ENCODE peak calls at places on chromosomes 16 and 17, in five cellular contexts. I, B, P, K and R are unnamed samples.

GRCh38 chr16:8739151-8739550 is 58.3 kb downstream of the TMEM186 start:
- DNase-seq in I (no peak), B (no peak), P (no peak), K (no peak), R (no peak)

GRCh38 chr16:86874141-86874540 is 295.8 kb downstream of the FOXL1 start:
- DNase-seq in I (no peak), B (no peak), P (no peak), K (no peak), R (peak)

GRCh38 chr16:85662036-85662812 is 26.5 kb downstream of the GINS2 start:
- DNase-seq in I (no peak), B (no peak), P (no peak), K (no peak), R (no peak)

GRCh38 chr17:74610108-74610507 is 13.4 kb downstream of the CD300E start:
- DNase-seq in I (no peak), B (no peak), P (no peak), K (no peak), R (no peak)

GRCh38 chr17:50841949-50842354 is 6.6 kb downstream of the WFIKKN2 start:
- DNase-seq in I (peak), B (peak), P (no peak), K (peak), R (no peak)

GRCh38 chr16:26838931-26839330 is 227.8 kb upstream of the C16orf82 start:
- DNase-seq in I (no peak), B (no peak), P (no peak), K (no peak), R (no peak)

GRCh38 chr16:24135624-24136296 is 120.4 kb upstream of the CACNG3 start:
- DNase-seq in I (no peak), B (no peak), P (no peak), K (no peak), R (no peak)

GRCh38 chr16:9109255-9109654 is 17.8 kb downstream of the HAPSTR1 start:
- DNase-seq in I (no peak), B (no peak), P (no peak), K (no peak), R (no peak)

GRCh38 chr16:23062524-23062923 is 86.7 kb downstream of the USP31 start:
- DNase-seq in I (no peak), B (no peak), P (no peak), K (no peak), R (no peak)

GRCh38 chr16:68902376-68903345 is 59.3 kb downstream of the TANGO6 start:
- DNase-seq in I (no peak), B (peak), P (no peak), K (no peak), R (peak)

GRCh38 chr16:70453891-70454220 is 539 bp upstream of the FCSK start:
- DNase-seq in I (no peak), B (no peak), P (no peak), K (no peak), R (peak)